ENCODE peak calls at places on chromosomes 5 and 9, in eight cellular contexts. S is IMR-90; A is neural progenitor cell; Q is stomach; H is prostate gland; B is lung; E is breast epithelium; P is CD8-positive, alpha-beta T cell. N is an unnamed sample.

GRCh38 chr9:123778232-123778902 is 151.6 kb downstream of the DENND1A start:
- DNase-seq in Q (no peak), B (no peak), H (no peak), E (no peak), A (no peak), P (no peak), S (no peak), N (no peak)

GRCh38 chr5:89128097-89128496 is 245.1 kb upstream of the MEF2C start:
- DNase-seq in Q (no peak), E (no peak), S (peak; percentile 1), H (no peak), A (no peak), P (no peak), B (no peak), N (no peak)

GRCh38 chr9:105355810-105356209 is 92.0 kb upstream of the FSD1L start:
- DNase-seq in P (no peak), E (no peak), H (no peak), B (no peak), Q (no peak), A (no peak), S (peak; percentile 47), N (peak; percentile 50)

GRCh38 chr5:24998641-24999040 is 353.9 kb upstream of the CDH10 start:
- DNase-seq in S (no peak), B (no peak), P (no peak), E (no peak), Q (no peak), A (no peak), H (no peak), N (no peak)

GRCh38 chr5:68459500-68460139 is 244.1 kb downstream of the PIK3R1 start:
- DNase-seq in E (no peak), S (no peak), Q (no peak), H (no peak), A (no peak), B (no peak), P (no peak), N (no peak)

GRCh38 chr9:121850366-121850765 is 198.9 kb downstream of the DAB2IP start:
- DNase-seq in E (no peak), Q (no peak), S (no peak), B (no peak), H (no peak), A (no peak), P (no peak), N (no peak)

GRCh38 chr5:1840741-1841521 is 39.7 kb downstream of the NDUFS6 start:
- DNase-seq in S (no peak), H (no peak), P (no peak), E (no peak), A (peak; percentile 84), Q (no peak), B (no peak), N (no peak)

GRCh38 chr5:171419663-171420428 is 399 bp downstream of the FGF18 start:
- DNase-seq in S (peak; percentile 29), E (no peak), B (no peak), P (no peak), Q (peak; percentile 32), H (no peak), A (peak; percentile 87), N (no peak)

GRCh38 chr5:56814361-56814962 is 887 bp upstream of the MAP3K1 start:
- DNase-seq in E (no peak), H (peak; percentile 40), S (no peak), A (peak; percentile 66), B (peak; percentile 35), P (no peak), Q (peak; percentile 36), N (no peak)

GRCh38 chr5:56814963-56815656 is at the start of gene MAP3K1:
- DNase-seq in E (peak; percentile 90), A (peak; percentile 91), Q (peak; percentile 94), B (peak; percentile 85), S (peak; percentile 60), P (peak; percentile 73), H (peak; percentile 90), N (peak; percentile 68)

GRCh38 chr5:56817306-56817986 is 2.1 kb downstream of the MAP3K1 start:
- DNase-seq in Q (no peak), P (no peak), B (no peak), S (no peak), A (no peak), E (no peak), H (no peak), N (no peak)

GRCh38 chr5:56816546-56817081 is 1.3 kb downstream of the MAP3K1 start:
- DNase-seq in Q (peak; percentile 60), A (peak; percentile 75), B (peak; percentile 50), H (peak; percentile 55), E (no peak), P (peak; percentile 43), S (peak; percentile 54), N (peak; percentile 72)

GRCh38 chr5:56815657-56816545 is 552 bp downstream of the MAP3K1 start:
- DNase-seq in B (peak; percentile 38), Q (peak; percentile 34), E (no peak), S (peak; percentile 32), H (peak; percentile 30), P (peak; percentile 30), A (peak; percentile 65), N (no peak)
- H3K4me1 ChIP-seq in B (peaks cover 1% of the 10 kb centered on the region), Q (peaks cover 7% of the 10 kb centered on the region), E (no peaks in the 10 kb centered on the region), S (peaks cover 6% of the 10 kb centered on the region), H (no peaks in the 10 kb centered on the region), P (peaks cover 28% of the 10 kb centered on the region), A (peaks cover 22% of the 10 kb centered on the region), N (peaks cover 24% of the 10 kb centered on the region)

GRCh38 chr9:128206484-128206883 is 3.3 kb downstream of the DNM1 start:
- DNase-seq in E (no peak), P (no peak), A (no peak), B (no peak), H (no peak), Q (no peak), S (no peak), N (no peak)

GRCh38 chr9:128204858-128205257 is 1.7 kb downstream of the DNM1 start:
- DNase-seq in S (no peak), P (no peak), E (no peak), H (no peak), A (no peak), Q (no peak), B (no peak), N (no peak)

GRCh38 chr9:128207076-128207731 is 4.0 kb downstream of the DNM1 start:
- DNase-seq in P (no peak), Q (no peak), E (no peak), S (no peak), B (no peak), A (no peak), H (no peak), N (no peak)

GRCh38 chr9:128203842-128204551 is 818 bp downstream of the DNM1 start:
- DNase-seq in A (peak; percentile 80), Q (no peak), P (no peak), S (peak; percentile 47), B (no peak), E (no peak), H (no peak), N (no peak)

DNA sequence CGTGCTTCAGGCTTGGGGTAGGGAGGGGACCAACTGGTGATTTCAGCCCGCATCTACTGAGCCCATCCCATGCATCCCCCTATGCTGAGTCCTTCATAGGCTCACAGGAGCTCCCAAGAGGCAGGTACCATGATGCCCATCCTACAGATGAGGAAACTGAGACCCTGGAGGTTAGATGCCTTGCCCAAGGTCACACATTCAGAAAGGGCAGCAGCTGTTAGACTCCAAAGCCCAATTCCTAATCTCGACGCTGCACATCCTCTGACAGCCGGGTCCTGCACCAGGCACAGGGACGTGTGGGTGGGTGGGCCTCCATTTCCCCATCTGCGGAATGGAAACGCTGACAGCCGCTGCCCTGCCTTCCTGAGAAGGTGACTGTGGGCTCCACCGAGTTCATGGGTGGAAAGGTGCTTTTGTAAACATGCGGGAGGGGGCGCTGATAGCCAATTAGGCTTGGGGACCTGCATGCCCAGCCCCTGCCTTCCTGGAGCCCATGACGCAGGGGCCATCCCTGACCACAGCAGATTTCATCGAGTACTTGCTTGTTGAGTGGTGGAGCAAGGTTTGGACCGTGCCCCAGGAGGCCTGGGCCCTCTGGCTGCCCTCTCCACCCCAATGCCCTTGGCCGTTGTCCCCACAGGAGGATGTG is 2.2 kb downstream of the DNM1 start:
- DNase-seq in P (no peak), H (no peak), S (no peak), E (no peak), A (no peak), Q (no peak), B (no peak), N (no peak)
- TF ChIP-seq CTCF in P (no peak), H (no peak), S (no peak), E (no peak), A (no peak), Q (no peak), B (no peak), N (no peak)

GRCh38 chr9:614421-614820 is 227.1 kb upstream of the DMRT1 start:
- DNase-seq in P (no peak), H (no peak), S (no peak), A (no peak), B (no peak), E (no peak), Q (no peak), N (no peak)

GRCh38 chr9:615756-616155 is 225.7 kb upstream of the DMRT1 start:
- DNase-seq in S (no peak), E (no peak), H (peak; percentile 34), Q (peak; percentile 32), P (no peak), A (no peak), B (no peak), N (peak; percentile 42)

GRCh38 chr9:617441-618085 is 223.9 kb upstream of the DMRT1 start:
- DNase-seq in B (no peak), A (no peak), E (no peak), P (no peak), S (no peak), H (no peak), Q (no peak), N (no peak)

GRCh38 chr9:618478-618877 is 223.0 kb upstream of the DMRT1 start:
- DNase-seq in B (no peak), P (no peak), H (no peak), E (no peak), S (peak; percentile 67), A (no peak), Q (no peak), N (peak; percentile 25)

DNA sequence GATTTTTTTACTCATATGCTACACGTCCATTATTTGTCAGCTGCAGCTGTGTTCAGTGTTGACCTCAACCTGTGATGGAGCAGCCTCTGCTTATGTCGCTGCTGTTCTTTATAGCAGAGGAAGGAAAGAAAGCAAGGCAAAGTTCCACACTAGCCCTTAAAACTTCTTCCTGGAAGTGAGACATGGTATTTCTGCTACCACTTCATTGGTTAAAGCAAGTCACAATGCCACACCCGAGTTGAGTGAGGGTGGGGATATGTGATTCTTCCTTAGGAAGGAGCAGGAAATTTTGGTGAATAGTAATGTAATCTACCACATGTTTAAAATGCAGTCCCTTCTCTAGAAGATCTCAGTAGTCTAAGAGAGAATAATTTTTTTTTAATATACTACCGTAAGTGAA is 224.8 kb upstream of the DMRT1 start:
- DNase-seq in E (no peak), P (no peak), S (no peak), H (no peak), B (no peak), Q (no peak), A (no peak), N (no peak)
- H3K27ac ChIP-seq in E (no peak overlapping the region), P (no peak overlapping the region), S (no peak overlapping the region), H (no peak overlapping the region), B (no peak overlapping the region), Q (no peak overlapping the region), A (no peak overlapping the region), N (peak overlapping the region; percentile 35)

DNA sequence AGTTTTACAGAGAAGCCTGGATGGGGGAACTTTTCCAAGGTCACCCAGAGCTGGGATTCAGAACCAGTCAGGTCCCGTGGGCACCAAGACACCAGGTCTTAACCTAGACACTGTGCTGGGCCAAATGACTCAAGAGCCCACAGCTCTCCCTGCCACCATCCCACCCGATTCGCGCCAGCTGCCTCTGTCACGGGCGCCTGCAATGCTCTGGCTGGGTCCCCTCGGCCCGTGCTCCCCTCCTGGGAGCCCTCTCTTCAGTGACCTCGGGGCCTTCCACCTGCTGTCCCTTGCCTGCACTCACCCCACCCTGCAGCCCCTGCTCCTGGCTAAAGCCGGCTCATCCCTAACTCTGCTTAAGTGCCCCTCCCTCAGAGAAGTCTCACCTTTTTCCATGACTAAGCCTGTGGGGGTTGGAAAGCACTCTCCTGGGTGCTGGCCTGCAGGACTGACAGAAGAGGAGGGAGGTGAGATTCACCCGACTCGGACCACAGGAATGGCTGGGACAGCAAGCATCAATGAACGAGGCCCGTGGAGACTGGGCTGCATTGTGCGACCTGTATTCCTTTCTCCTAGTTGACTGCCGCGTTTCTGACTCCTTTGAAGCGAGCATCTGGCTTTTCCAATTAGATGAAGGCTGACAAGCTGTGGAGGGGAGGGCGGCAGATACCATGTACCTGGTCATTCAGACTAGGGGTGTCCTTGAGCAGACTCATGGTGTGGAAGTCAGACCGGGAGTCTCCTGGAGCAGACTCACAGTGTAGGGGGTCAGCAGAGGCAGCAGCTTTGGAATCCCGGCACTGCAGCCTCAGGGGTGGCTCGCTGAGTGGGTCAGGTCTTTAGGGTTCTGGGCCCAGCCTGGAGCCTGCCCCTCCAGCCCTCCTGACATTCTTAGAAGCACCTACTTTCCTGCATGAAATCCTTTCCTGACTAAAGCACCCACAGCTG is 5.8 kb upstream of the IL4 start:
- DNase-seq in P (no peak), Q (peak; percentile 11), S (no peak), H (no peak), B (no peak), E (no peak), A (no peak), N (no peak)
- H3K4me1 ChIP-seq in P (peaks cover 7% of the 10 kb centered on the region), Q (no peaks in the 10 kb centered on the region), S (peaks cover 3% of the 10 kb centered on the region), H (no peaks in the 10 kb centered on the region), B (no peaks in the 10 kb centered on the region), E (no peaks in the 10 kb centered on the region), A (no peaks in the 10 kb centered on the region), N (no peaks in the 10 kb centered on the region)

N was measured in foreskin keratinocyte.